ENCODE peak calls at places on chromosome 10, in four cellular contexts. One of them, this sample, is unnamed.

GRCh38 chr10:123788981-123789380 is 102.6 kb downstream of the CPXM2 start:
- DNase-seq in NB4: no peak
- DNase-seq in mesothelial cell of epicardium: peak
- DNase-seq in transverse colon: no peak
- DNase-seq in this sample: no peak

GRCh38 chr10:59880976-59881510 is 25.3 kb downstream of the CCDC6 start:
- DNase-seq in NB4: no peak
- DNase-seq in mesothelial cell of epicardium: no peak
- DNase-seq in transverse colon: no peak
- DNase-seq in this sample: no peak

GRCh38 chr10:31759124-31759798 is 169.4 kb downstream of the ARHGAP12 start:
- DNase-seq in NB4: no peak
- DNase-seq in mesothelial cell of epicardium: no peak
- DNase-seq in transverse colon: peak
- DNase-seq in this sample: peak

GRCh38 chr10:8396675-8397074 is 342.2 kb downstream of the GATA3 start:
- DNase-seq in NB4: no peak
- DNase-seq in mesothelial cell of epicardium: no peak
- DNase-seq in transverse colon: no peak
- DNase-seq in this sample: no peak

GRCh38 chr10:96587255-96588059 is 645 bp upstream of the TM9SF3 start:
- DNase-seq in NB4: no peak
- DNase-seq in mesothelial cell of epicardium: no peak
- DNase-seq in transverse colon: peak
- DNase-seq in this sample: no peak

GRCh38 chr10:72031706-72032105 is 56.6 kb downstream of the SPOCK2 start:
- DNase-seq in NB4: no peak
- DNase-seq in mesothelial cell of epicardium: no peak
- DNase-seq in transverse colon: no peak
- DNase-seq in this sample: no peak

GRCh38 chr10:21292763-21293517 is 232.5 kb downstream of the SKIDA1 start:
- DNase-seq in NB4: peak
- DNase-seq in mesothelial cell of epicardium: peak
- DNase-seq in transverse colon: peak
- DNase-seq in this sample: peak

GRCh38 chr10:16436367-16436757 is 448 bp upstream of the PTER start:
- DNase-seq in NB4: no peak
- DNase-seq in mesothelial cell of epicardium: no peak
- DNase-seq in transverse colon: peak
- DNase-seq in this sample: no peak

GRCh38 chr10:49605177-49605938 is 4.8 kb upstream of the SLC18A3 start:
- DNase-seq in NB4: no peak
- DNase-seq in mesothelial cell of epicardium: peak
- DNase-seq in transverse colon: no peak
- DNase-seq in this sample: no peak

GRCh38 chr10:89846786-89847185 is 145.4 kb downstream of the KIF20B start:
- DNase-seq in NB4: no peak
- DNase-seq in mesothelial cell of epicardium: no peak
- DNase-seq in transverse colon: no peak
- DNase-seq in this sample: no peak

GRCh38 chr10:63005246-63005645 is 127.9 kb upstream of the NRBF2 start:
- DNase-seq in NB4: peak
- DNase-seq in mesothelial cell of epicardium: no peak
- DNase-seq in transverse colon: no peak
- DNase-seq in this sample: no peak

GRCh38 chr10:3975016-3975415 is 190.0 kb upstream of the KLF6 start:
- DNase-seq in NB4: no peak
- DNase-seq in mesothelial cell of epicardium: no peak
- DNase-seq in transverse colon: no peak
- DNase-seq in this sample: no peak

GRCh38 chr10:63554666-63555065 is 33.5 kb downstream of the REEP3 start:
- DNase-seq in NB4: peak
- DNase-seq in mesothelial cell of epicardium: no peak
- DNase-seq in transverse colon: peak
- DNase-seq in this sample: no peak

GRCh38 chr10:80177781-80178636 is 27.3 kb downstream of the ANXA11 start:
- DNase-seq in NB4: no peak
- DNase-seq in mesothelial cell of epicardium: no peak
- DNase-seq in transverse colon: no peak
- DNase-seq in this sample: no peak

GRCh38 chr10:13672505-13672904 is 85.7 kb downstream of the PRPF18 start:
- DNase-seq in NB4: no peak
- DNase-seq in mesothelial cell of epicardium: peak
- DNase-seq in transverse colon: no peak
- DNase-seq in this sample: no peak

GRCh38 chr10:32141018-32141807 is 85.0 kb upstream of the KIF5B start:
- DNase-seq in NB4: no peak
- DNase-seq in mesothelial cell of epicardium: no peak
- DNase-seq in transverse colon: peak
- DNase-seq in this sample: no peak

GRCh38 chr10:56269181-56269580 is 91.9 kb downstream of the ZWINT start:
- DNase-seq in NB4: no peak
- DNase-seq in mesothelial cell of epicardium: no peak
- DNase-seq in transverse colon: no peak
- DNase-seq in this sample: no peak

GRCh38 chr10:74898201-74898976 is 72.0 kb downstream of the KAT6B start:
- DNase-seq in NB4: peak
- DNase-seq in mesothelial cell of epicardium: no peak
- DNase-seq in transverse colon: no peak
- DNase-seq in this sample: no peak

GRCh38 chr10:73875139-73875475 is 752 bp upstream of the CAMK2G start:
- DNase-seq in NB4: no peak
- DNase-seq in mesothelial cell of epicardium: no peak
- DNase-seq in transverse colon: no peak
- DNase-seq in this sample: no peak

GRCh38 chr10:118564652-118565051 is 30.8 kb downstream of the PRLHR start:
- DNase-seq in NB4: no peak
- DNase-seq in mesothelial cell of epicardium: no peak
- DNase-seq in transverse colon: no peak
- DNase-seq in this sample: no peak

GRCh38 chr10:27360581-27361172 is 120.1 kb upstream of the ACBD5 start:
- DNase-seq in NB4: peak
- DNase-seq in mesothelial cell of epicardium: peak
- DNase-seq in transverse colon: peak
- DNase-seq in this sample: peak

GRCh38 chr10:27356738-27357137 is 116.1 kb upstream of the ACBD5 start:
- DNase-seq in NB4: no peak
- DNase-seq in mesothelial cell of epicardium: no peak
- DNase-seq in transverse colon: no peak
- DNase-seq in this sample: no peak

GRCh38 chr10:27359792-27360320 is 119.3 kb upstream of the ACBD5 start:
- DNase-seq in NB4: no peak
- DNase-seq in mesothelial cell of epicardium: no peak
- DNase-seq in transverse colon: no peak
- DNase-seq in this sample: no peak

GRCh38 chr10:27355918-27356573 is 115.4 kb upstream of the ACBD5 start:
- DNase-seq in NB4: peak
- DNase-seq in mesothelial cell of epicardium: no peak
- DNase-seq in transverse colon: no peak
- DNase-seq in this sample: no peak
- TF ChIP-seq CTCF in NB4: no peak
- TF ChIP-seq CTCF in mesothelial cell of epicardium: no peak
- TF ChIP-seq CTCF in transverse colon: no peak
- TF ChIP-seq CTCF in this sample: no peak

GRCh38 chr10:22986771-22987542 is 59.1 kb downstream of the ARMC3 start:
- DNase-seq in NB4: peak
- DNase-seq in mesothelial cell of epicardium: no peak
- DNase-seq in transverse colon: no peak
- DNase-seq in this sample: no peak
- TF ChIP-seq CTCF in NB4: no peak
- TF ChIP-seq CTCF in mesothelial cell of epicardium: peak
- TF ChIP-seq CTCF in transverse colon: no peak
- TF ChIP-seq CTCF in this sample: peak

GRCh38 chr10:79066460-79067240 is 2.1 kb upstream of the ZMIZ1 start:
- DNase-seq in NB4: peak
- DNase-seq in mesothelial cell of epicardium: no peak
- DNase-seq in transverse colon: no peak
- DNase-seq in this sample: no peak
- TF ChIP-seq CTCF in NB4: no peak
- TF ChIP-seq CTCF in mesothelial cell of epicardium: no peak
- TF ChIP-seq CTCF in transverse colon: no peak
- TF ChIP-seq CTCF in this sample: no peak

DNA sequence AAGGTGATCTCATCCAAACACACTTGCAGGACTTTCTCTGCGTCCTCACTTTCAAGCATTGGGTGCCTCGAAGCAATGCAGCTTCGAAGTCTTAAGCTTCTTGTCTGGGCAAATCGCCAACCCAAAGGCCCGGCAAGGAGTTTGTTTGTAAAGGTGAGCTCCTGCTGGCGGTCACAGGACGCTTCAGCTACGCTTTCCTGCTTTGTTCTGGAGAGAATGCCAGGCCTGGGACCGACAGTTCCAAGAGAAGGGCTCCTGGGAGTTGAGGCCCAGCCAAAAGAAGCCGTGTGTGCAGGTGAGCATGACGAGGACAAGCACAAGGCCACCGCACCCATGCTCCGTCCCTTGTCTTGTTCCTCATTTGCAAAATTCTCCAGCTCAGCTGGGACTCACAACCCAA is 106.6 kb upstream of the DOCK1 start:
- DNase-seq in NB4: no peak
- DNase-seq in mesothelial cell of epicardium: no peak
- DNase-seq in transverse colon: no peak
- DNase-seq in this sample: no peak
- TF ChIP-seq CTCF in NB4: no peak
- TF ChIP-seq CTCF in mesothelial cell of epicardium: no peak
- TF ChIP-seq CTCF in transverse colon: no peak
- TF ChIP-seq CTCF in this sample: no peak

GRCh38 chr10:70858759-70859158 is 29.6 kb downstream of the PCBD1 start:
- DNase-seq in NB4: no peak
- DNase-seq in mesothelial cell of epicardium: no peak
- DNase-seq in transverse colon: no peak
- DNase-seq in this sample: no peak
- TF ChIP-seq CTCF in NB4: no peak
- TF ChIP-seq CTCF in mesothelial cell of epicardium: no peak
- TF ChIP-seq CTCF in transverse colon: no peak
- TF ChIP-seq CTCF in this sample: no peak

DNA sequence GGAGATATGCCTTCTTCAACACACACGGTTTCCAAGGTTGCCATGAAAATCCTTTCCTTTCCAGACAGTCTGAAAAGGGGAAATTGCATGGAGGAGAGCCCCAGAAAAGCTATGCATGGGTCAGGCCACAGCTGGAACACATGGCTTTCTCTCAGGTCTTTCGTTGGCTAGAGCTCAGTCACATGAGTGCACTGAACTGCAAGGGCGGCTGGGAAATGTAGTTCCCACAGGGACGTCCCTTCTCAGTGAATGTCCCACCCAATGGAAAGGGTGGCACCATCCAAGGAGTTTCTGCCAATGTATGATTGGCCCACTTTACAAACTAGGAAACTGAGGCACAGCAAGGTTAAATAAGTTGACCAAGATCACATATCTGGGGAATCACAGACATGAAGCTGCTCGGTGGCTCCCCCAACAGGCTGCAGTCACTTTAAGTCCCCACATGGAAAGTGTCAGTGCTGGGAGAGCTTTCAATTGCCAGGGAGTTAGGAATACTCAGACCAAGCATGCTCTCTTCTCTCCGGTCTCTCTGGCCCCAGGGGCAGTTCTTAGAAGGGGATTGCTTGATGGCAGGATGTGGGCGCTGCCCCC is 571.3 kb downstream of the GLRX3 start:
- DNase-seq in NB4: peak
- DNase-seq in mesothelial cell of epicardium: no peak
- DNase-seq in transverse colon: no peak
- DNase-seq in this sample: no peak
- TF ChIP-seq CTCF in NB4: peak
- TF ChIP-seq CTCF in mesothelial cell of epicardium: no peak
- TF ChIP-seq CTCF in transverse colon: no peak
- TF ChIP-seq CTCF in this sample: no peak

This sample was measured in thoracic aorta.